ENCODE peak calls at places on chromosomes 13 and 19, in nine cellular contexts. T is germinal center, R is endothelial cell, M is HEK293T, C is endodermal cell, B is RCC 7860, E is colonic mucosa, W is ascending aorta, A is NCI-H1092. S is an unnamed sample.

GRCh38 chr19:21698215-21698614 is 69.2 kb downstream of the ZNF100 start:
- DNase-seq in B (peak), M (no peak), R (no peak), E (peak), T (no peak), W (no peak), A (no peak), C (no peak), S (peak)

GRCh38 chr19:51009061-51009891 is 7.9 kb upstream of the KLK8 start:
- DNase-seq in R (no peak), W (no peak), A (no peak), E (no peak), B (no peak), M (no peak), T (no peak), C (no peak), S (no peak)

GRCh38 chr13:105709181-105709580 is 826.3 kb downstream of the EFNB2 start:
- DNase-seq in A (no peak), R (no peak), T (no peak), E (no peak), C (no peak), W (no peak), B (no peak), M (no peak), S (no peak)

GRCh38 chr19:58361900-58362271 is 665 bp downstream of the ZNF497 start:
- DNase-seq in B (no peak), T (peak), A (peak), C (no peak), E (no peak), W (no peak), R (peak), M (peak), S (no peak)

GRCh38 chr19:512548-513365 is 5.5 kb downstream of the TPGS1 start:
- DNase-seq in T (no peak), R (no peak), B (no peak), E (no peak), C (peak), M (no peak), W (no peak), A (peak), S (no peak)

GRCh38 chr19:34495416-34495815 is 13.9 kb downstream of the WTIP start:
- DNase-seq in C (no peak), E (no peak), R (no peak), W (no peak), T (no peak), M (no peak), A (no peak), B (no peak), S (no peak)

GRCh38 chr13:74931698-74932433 is 550.1 kb downstream of the TBC1D4 start:
- DNase-seq in B (no peak), E (no peak), M (no peak), C (no peak), R (no peak), A (no peak), W (no peak), T (no peak), S (no peak)

GRCh38 chr13:43203781-43204180 is 180.4 kb downstream of the DNAJC15 start:
- DNase-seq in T (no peak), C (no peak), W (no peak), E (no peak), A (no peak), B (no peak), R (no peak), M (no peak), S (no peak)

GRCh38 chr19:40280608-40281221 is 4.4 kb downstream of the AKT2 start:
- DNase-seq in M (no peak), E (peak), A (no peak), W (no peak), C (peak), B (no peak), R (no peak), T (no peak), S (no peak)

GRCh38 chr13:43520331-43520730 is 266.4 kb downstream of the ENOX1 start:
- DNase-seq in A (no peak), C (no peak), B (no peak), T (no peak), E (no peak), W (no peak), M (no peak), R (no peak), S (no peak)

GRCh38 chr13:94351292-94352000 is 128.0 kb downstream of the DCT start:
- DNase-seq in B (peak), W (no peak), T (no peak), A (no peak), M (no peak), E (no peak), R (no peak), C (no peak), S (no peak)

GRCh38 chr19:1809663-1810062 is 2.4 kb downstream of the ATP8B3 start:
- DNase-seq in A (no peak), W (no peak), B (no peak), E (no peak), R (no peak), T (no peak), C (no peak), M (no peak), S (no peak)

GRCh38 chr13:101406787-101407186 is 9.5 kb downstream of the NALCN start:
- DNase-seq in M (no peak), E (no peak), C (no peak), B (no peak), R (no peak), A (no peak), W (no peak), T (no peak), S (no peak)

GRCh38 chr19:1247747-1248453 is 483 bp upstream of the MIDN start:
- DNase-seq in T (no peak), M (no peak), C (peak), E (peak), A (no peak), B (peak), R (peak), W (peak), S (no peak)

GRCh38 chr19:57978586-57979289 is 4.4 kb upstream of the C19orf18 start:
- DNase-seq in C (no peak), A (no peak), R (no peak), T (no peak), B (no peak), M (no peak), W (no peak), E (no peak), S (no peak)

GRCh38 chr19:51931921-51932320 is 4.6 kb downstream of the ZNF613 start:
- DNase-seq in T (no peak), A (no peak), W (no peak), M (no peak), C (no peak), E (no peak), B (no peak), R (no peak), S (no peak)

GRCh38 chr13:43448605-43449004 is 338.2 kb downstream of the ENOX1 start:
- DNase-seq in E (no peak), B (no peak), C (no peak), R (no peak), M (no peak), T (no peak), W (no peak), A (no peak), S (no peak)

GRCh38 chr19:46192990-46193650 is 36.4 kb upstream of the IGFL1 start:
- DNase-seq in B (peak), W (no peak), C (no peak), M (peak), T (no peak), A (no peak), E (peak), R (no peak), S (no peak)

GRCh38 chr19:55581145-55581827 is 638 bp upstream of the ZNF579 start:
- DNase-seq in W (no peak), M (no peak), T (no peak), B (no peak), A (no peak), R (no peak), E (peak), C (peak), S (no peak)

GRCh38 chr19:17327654-17328516 is 6.8 kb downstream of the ANO8 start:
- DNase-seq in A (no peak), R (peak), E (peak), C (peak), T (peak), M (peak), W (no peak), B (no peak), S (no peak)

GRCh38 chr19:38953677-38954076 is 21.9 kb downstream of the FBXO17 start:
- DNase-seq in W (no peak), B (no peak), R (no peak), T (no peak), M (no peak), E (no peak), C (peak), A (no peak), S (no peak)

GRCh38 chr19:17718988-17719711 is at the start of gene MAP1S:
- DNase-seq in W (no peak), R (peak), M (peak), T (peak), C (peak), A (peak), E (peak), B (peak), S (no peak)

GRCh38 chr19:14015454-14016035 is 9.4 kb upstream of the RFX1 start:
- DNase-seq in B (no peak), R (no peak), A (no peak), T (no peak), M (no peak), E (no peak), W (no peak), C (no peak), S (no peak)

GRCh38 chr19:40933025-40933424 is 51.0 kb upstream of the CYP2A7 start:
- DNase-seq in T (no peak), M (peak), A (no peak), C (peak), R (no peak), W (no peak), B (no peak), E (no peak), S (no peak)

GRCh38 chr13:73166204-73166603 is 107.4 kb downstream of the KLF5 start:
- DNase-seq in R (no peak), E (no peak), M (no peak), W (no peak), A (no peak), T (no peak), C (no peak), B (no peak), S (no peak)

GRCh38 chr19:11587302-11587972 is 9.8 kb upstream of the ZNF627 start:
- DNase-seq in T (peak), W (no peak), A (peak), M (peak), C (peak), R (peak), E (peak), B (peak), S (peak)

GRCh38 chr13:67227131-67227983 is 2.8 kb downstream of the PCDH9 start:
- DNase-seq in M (no peak), W (no peak), C (no peak), B (no peak), E (no peak), R (no peak), T (no peak), A (no peak), S (no peak)

GRCh38 chr19:1672038-1672768 is 19.8 kb upstream of the TCF3 start:
- DNase-seq in A (no peak), W (no peak), T (peak), M (peak), C (peak), B (no peak), R (peak), E (peak), S (no peak)